ENCODE peak calls at places on chromosomes 5 and 9, in five cellular contexts. R is HEK293T; H is thyroid gland; Q is activated CD8-positive, alpha-beta memory T cell treated with anti-CD3 and anti-CD28 coated beads, Interleukin-2, amount 50 U/mL, for 4 hours; U is glutamatergic neuron. J is an unnamed sample.
A peak's percentile ranks its signal among the peaks of the same experiment; 100 is the strongest.

GRCh38 chr5:89324990-89325389 is 442.0 kb upstream of the MEF2C start:
- DNase-seq in R (no peak), H (no peak), Q (no peak), U (no peak), J (no peak)

GRCh38 chr5:132825165-132825823 is 5.2 kb downstream of the SHROOM1 start:
- DNase-seq in R (no peak), H (no peak), Q (no peak), U (peak; percentile 57), J (no peak)

GRCh38 chr5:143644751-143645150 is 167.2 kb upstream of the HMHB1 start:
- DNase-seq in R (no peak), H (no peak), Q (no peak), U (no peak), J (no peak)

GRCh38 chr9:35549466-35549865 is 55.6 kb upstream of the TESK1 start:
- DNase-seq in R (no peak), H (no peak), Q (no peak), U (no peak), J (no peak)

GRCh38 chr9:12708562-12709298 is 15.5 kb downstream of the TYRP1 start:
- DNase-seq in R (no peak), H (no peak), Q (no peak), U (no peak), J (no peak)

GRCh38 chr9:8857330-8858249 is 1058.0 kb upstream of the DMAC1 start:
- DNase-seq in R (peak; percentile 16), H (peak; percentile 64), Q (no peak), U (peak; percentile 82), J (peak; percentile 72)

GRCh38 chr9:91416086-91416712 is 7.4 kb downstream of the NFIL3 start:
- DNase-seq in R (no peak), H (no peak), Q (no peak), U (peak; percentile 42), J (no peak)

GRCh38 chr5:35198096-35198495 is 32.2 kb downstream of the PRLR start:
- DNase-seq in R (no peak), H (peak; percentile 78), Q (no peak), U (no peak), J (peak; percentile 9)

GRCh38 chr9:93166699-93167098 is 17.2 kb upstream of the WNK2 start:
- DNase-seq in R (no peak), H (no peak), Q (no peak), U (no peak), J (no peak)

GRCh38 chr9:34575775-34576592 is 13.5 kb downstream of the CNTFR start:
- DNase-seq in R (no peak), H (no peak), Q (no peak), U (no peak), J (no peak)